ENCODE peak calls at places on chromosomes 13 and 19, in ten cellular contexts. One of them, this sample, is unnamed.

GRCh38 chr13:111232191-111232590 is 88.3 kb upstream of the TEX29 start:
- DNase-seq in NCI-H2171 treated with DMSO at 0.1 percent for 48 hours: no peak
- DNase-seq in naive thymus-derived CD8-positive, alpha-beta T cell: no peak
- DNase-seq in AG09319: no peak
- DNase-seq in foreskin fibroblast: no peak
- DNase-seq in neural crest cell: no peak
- DNase-seq in RKO: no peak
- DNase-seq in NCI-H1417 treated with DMSO at 0.1 percent for 48 hours: no peak
- DNase-seq in T-cell: no peak
- DNase-seq in iPS DF 19.7: no peak
- DNase-seq in this sample: no peak

GRCh38 chr19:1253514-1254080 is 5.2 kb downstream of the MIDN start:
- DNase-seq in NCI-H2171 treated with DMSO at 0.1 percent for 48 hours: no peak
- DNase-seq in naive thymus-derived CD8-positive, alpha-beta T cell: no peak
- DNase-seq in AG09319: peak
- DNase-seq in foreskin fibroblast: no peak
- DNase-seq in neural crest cell: no peak
- DNase-seq in RKO: no peak
- DNase-seq in NCI-H1417 treated with DMSO at 0.1 percent for 48 hours: no peak
- DNase-seq in T-cell: no peak
- DNase-seq in iPS DF 19.7: no peak
- DNase-seq in this sample: no peak

GRCh38 chr13:26254583-26255102 is 714 bp downstream of the CDK8 start:
- DNase-seq in NCI-H2171 treated with DMSO at 0.1 percent for 48 hours: peak
- DNase-seq in naive thymus-derived CD8-positive, alpha-beta T cell: peak
- DNase-seq in AG09319: no peak
- DNase-seq in foreskin fibroblast: peak
- DNase-seq in neural crest cell: peak
- DNase-seq in RKO: peak
- DNase-seq in NCI-H1417 treated with DMSO at 0.1 percent for 48 hours: no peak
- DNase-seq in T-cell: peak
- DNase-seq in iPS DF 19.7: no peak
- DNase-seq in this sample: peak

GRCh38 chr19:7363225-7363624 is 14.5 kb downstream of the ARHGEF18 start:
- DNase-seq in NCI-H2171 treated with DMSO at 0.1 percent for 48 hours: no peak
- DNase-seq in naive thymus-derived CD8-positive, alpha-beta T cell: no peak
- DNase-seq in AG09319: no peak
- DNase-seq in foreskin fibroblast: no peak
- DNase-seq in neural crest cell: no peak
- DNase-seq in RKO: no peak
- DNase-seq in NCI-H1417 treated with DMSO at 0.1 percent for 48 hours: no peak
- DNase-seq in T-cell: no peak
- DNase-seq in iPS DF 19.7: no peak
- DNase-seq in this sample: no peak

GRCh38 chr13:48159436-48160225 is 64.7 kb upstream of the MED4 start:
- DNase-seq in NCI-H2171 treated with DMSO at 0.1 percent for 48 hours: no peak
- DNase-seq in naive thymus-derived CD8-positive, alpha-beta T cell: no peak
- DNase-seq in AG09319: no peak
- DNase-seq in foreskin fibroblast: no peak
- DNase-seq in neural crest cell: no peak
- DNase-seq in RKO: no peak
- DNase-seq in NCI-H1417 treated with DMSO at 0.1 percent for 48 hours: no peak
- DNase-seq in T-cell: no peak
- DNase-seq in iPS DF 19.7: no peak
- DNase-seq in this sample: no peak

GRCh38 chr19:41928221-41928683 is at the start of gene ERFL:
- DNase-seq in NCI-H2171 treated with DMSO at 0.1 percent for 48 hours: no peak
- DNase-seq in naive thymus-derived CD8-positive, alpha-beta T cell: no peak
- DNase-seq in AG09319: no peak
- DNase-seq in foreskin fibroblast: no peak
- DNase-seq in neural crest cell: no peak
- DNase-seq in RKO: peak
- DNase-seq in NCI-H1417 treated with DMSO at 0.1 percent for 48 hours: no peak
- DNase-seq in T-cell: no peak
- DNase-seq in iPS DF 19.7: no peak
- DNase-seq in this sample: peak

GRCh38 chr13:98343461-98343860 is 166.4 kb upstream of the RNF113B start:
- DNase-seq in NCI-H2171 treated with DMSO at 0.1 percent for 48 hours: no peak
- DNase-seq in naive thymus-derived CD8-positive, alpha-beta T cell: no peak
- DNase-seq in AG09319: no peak
- DNase-seq in foreskin fibroblast: no peak
- DNase-seq in neural crest cell: no peak
- DNase-seq in RKO: no peak
- DNase-seq in NCI-H1417 treated with DMSO at 0.1 percent for 48 hours: peak
- DNase-seq in T-cell: no peak
- DNase-seq in iPS DF 19.7: no peak
- DNase-seq in this sample: no peak

GRCh38 chr19:33309826-33310225 is 7.5 kb upstream of the CEBPA start:
- DNase-seq in NCI-H2171 treated with DMSO at 0.1 percent for 48 hours: no peak
- DNase-seq in naive thymus-derived CD8-positive, alpha-beta T cell: no peak
- DNase-seq in AG09319: no peak
- DNase-seq in foreskin fibroblast: no peak
- DNase-seq in neural crest cell: no peak
- DNase-seq in RKO: no peak
- DNase-seq in NCI-H1417 treated with DMSO at 0.1 percent for 48 hours: no peak
- DNase-seq in T-cell: no peak
- DNase-seq in iPS DF 19.7: no peak
- DNase-seq in this sample: no peak

GRCh38 chr19:5645409-5645808 is 22.5 kb downstream of the SAFB start:
- DNase-seq in NCI-H2171 treated with DMSO at 0.1 percent for 48 hours: no peak
- DNase-seq in naive thymus-derived CD8-positive, alpha-beta T cell: no peak
- DNase-seq in AG09319: no peak
- DNase-seq in foreskin fibroblast: no peak
- DNase-seq in neural crest cell: no peak
- DNase-seq in RKO: no peak
- DNase-seq in NCI-H1417 treated with DMSO at 0.1 percent for 48 hours: peak
- DNase-seq in T-cell: no peak
- DNase-seq in iPS DF 19.7: no peak
- DNase-seq in this sample: no peak

GRCh38 chr13:67018775-67019174 is 211.4 kb downstream of the PCDH9 start:
- DNase-seq in NCI-H2171 treated with DMSO at 0.1 percent for 48 hours: peak
- DNase-seq in naive thymus-derived CD8-positive, alpha-beta T cell: no peak
- DNase-seq in AG09319: no peak
- DNase-seq in foreskin fibroblast: no peak
- DNase-seq in neural crest cell: no peak
- DNase-seq in RKO: no peak
- DNase-seq in NCI-H1417 treated with DMSO at 0.1 percent for 48 hours: no peak
- DNase-seq in T-cell: no peak
- DNase-seq in iPS DF 19.7: no peak
- DNase-seq in this sample: no peak

GRCh38 chr13:52036037-52036436 is 11.5 kb downstream of the UTP14C start:
- DNase-seq in NCI-H2171 treated with DMSO at 0.1 percent for 48 hours: no peak
- DNase-seq in naive thymus-derived CD8-positive, alpha-beta T cell: no peak
- DNase-seq in AG09319: no peak
- DNase-seq in foreskin fibroblast: no peak
- DNase-seq in neural crest cell: no peak
- DNase-seq in RKO: no peak
- DNase-seq in NCI-H1417 treated with DMSO at 0.1 percent for 48 hours: no peak
- DNase-seq in T-cell: no peak
- DNase-seq in iPS DF 19.7: no peak
- DNase-seq in this sample: no peak